ENCODE peak calls at places on chromosomes 11 and 22, in seven cellular contexts. O is posterior cingulate gyrus; E is HTR-8/SVneo; K is sciatic nerve; M is activated CD4-positive, alpha-beta T cell treated with anti-CD3 and anti-CD28 coated beads for 48 hours; V is GM10248; T is activated T-helper 1 cell treated with anti-CD3 and anti-CD28 coated beads, Interleukin-2, amount 50 U/mL, for 16 hours. B is an unnamed sample.

GRCh38 chr22:33897621-33897910 is 22.7 kb downstream of the LARGE1 start:
- DNase-seq in T (no peak), M (no peak), E (no peak), V (no peak), K (no peak), O (no peak), B (no peak)

GRCh38 chr11:96006016-96006415 is 82.1 kb upstream of the MTMR2 start:
- DNase-seq in T (no peak), M (no peak), V (no peak), K (no peak), E (no peak), O (no peak), B (no peak)

GRCh38 chr11:27242591-27242990 is 120.4 kb downstream of the CCDC34 start:
- DNase-seq in V (no peak), T (no peak), M (no peak), O (no peak), E (no peak), K (no peak), B (peak; percentile 71)

GRCh38 chr11:60932605-60933346 is 8.5 kb downstream of the TMEM132A start:
- DNase-seq in E (no peak), V (no peak), M (no peak), O (no peak), T (no peak), K (no peak), B (no peak)

GRCh38 chr11:83063073-83063754 is 8.5 kb downstream of the RAB30 start:
- DNase-seq in M (no peak), K (no peak), T (no peak), V (peak; percentile 65), O (no peak), E (no peak), B (peak; percentile 52)

GRCh38 chr11:33945481-33946268 is 53.8 kb upstream of the LMO2 start:
- DNase-seq in K (no peak), M (no peak), T (no peak), E (no peak), V (no peak), O (no peak), B (no peak)

GRCh38 chr11:1647901-1648721 is 18.5 kb downstream of the KRTAP5-5 start:
- DNase-seq in E (no peak), M (no peak), T (no peak), K (no peak), V (no peak), O (no peak), B (no peak)

GRCh38 chr22:48153726-48154125 is 1391.3 kb downstream of the TBC1D22A start:
- DNase-seq in O (no peak), V (no peak), T (no peak), M (no peak), K (no peak), E (no peak), B (no peak)

GRCh38 chr11:4459470-4459869 is 10.4 kb downstream of the OR52K2 start:
- DNase-seq in E (no peak), V (no peak), O (no peak), T (no peak), K (no peak), M (no peak), B (no peak)

GRCh38 chr11:3947084-3947483 is 91.6 kb downstream of the STIM1 start:
- DNase-seq in T (no peak), O (no peak), E (no peak), V (peak; percentile 22), K (no peak), M (peak; percentile 33), B (no peak)

GRCh38 chr11:67663515-67664212 is 10.8 kb downstream of the ALDH3B2 start:
- DNase-seq in T (no peak), E (no peak), M (no peak), K (no peak), V (peak; percentile 10), O (no peak), B (no peak)

GRCh38 chr11:102139081-102139498 is 28.8 kb downstream of the YAP1 start:
- DNase-seq in V (no peak), M (no peak), T (no peak), E (peak; percentile 56), O (no peak), K (no peak), B (peak; percentile 51)

GRCh38 chr11:11608783-11609232 is 13.0 kb downstream of the GALNT18 start:
- DNase-seq in V (no peak), E (peak; percentile 9), T (no peak), M (no peak), O (no peak), K (no peak), B (peak; percentile 85)

GRCh38 chr11:87083029-87083428 is 45.3 kb downstream of the TMEM135 start:
- DNase-seq in E (no peak), M (no peak), V (no peak), K (no peak), O (no peak), T (no peak), B (no peak)

GRCh38 chr11:119254239-119254638 is 48.1 kb downstream of the CBL start:
- DNase-seq in V (no peak), O (no peak), K (no peak), E (no peak), M (peak; percentile 84), T (no peak), B (no peak)

GRCh38 chr22:47110817-47111443 is 348.5 kb downstream of the TBC1D22A start:
- DNase-seq in E (no peak), T (no peak), V (no peak), O (no peak), M (no peak), K (peak; percentile 43), B (no peak)

GRCh38 chr22:46289244-46289891 is 7.3 kb upstream of the GTSE1 start:
- DNase-seq in V (no peak), K (no peak), E (no peak), M (no peak), T (no peak), O (no peak), B (no peak)

GRCh38 chr11:116693206-116694016 is 79.4 kb downstream of the BUD13 start:
- DNase-seq in E (no peak), M (no peak), V (no peak), K (no peak), T (no peak), O (no peak), B (no peak)

GRCh38 chr11:34379539-34379938 is 21.7 kb upstream of the ABTB2 start:
- DNase-seq in O (no peak), V (no peak), K (no peak), E (no peak), T (no peak), M (no peak), B (no peak)

GRCh38 chr11:84558085-84558905 is 1068.8 kb downstream of the DLG2 start:
- DNase-seq in V (peak; percentile 19), E (peak; percentile 26), M (peak; percentile 11), O (peak; percentile 43), K (no peak), T (no peak), B (peak; percentile 63)

GRCh38 chr22:28348613-28349012 is 331.0 kb downstream of the TTC28 start:
- DNase-seq in M (no peak), T (no peak), K (no peak), E (no peak), O (no peak), V (no peak), B (no peak)

GRCh38 chr22:38148252-38148651 is 33.4 kb downstream of the PLA2G6 start:
- DNase-seq in O (no peak), V (no peak), E (no peak), M (no peak), T (no peak), K (peak; percentile 14), B (peak; percentile 81)

GRCh38 chr22:46931414-46931813 is 169.0 kb downstream of the TBC1D22A start:
- DNase-seq in K (no peak), O (no peak), T (no peak), V (no peak), E (peak; percentile 27), M (no peak), B (no peak)

GRCh38 chr11:58639103-58639502 is 16.6 kb downstream of the CNTF start:
- DNase-seq in V (no peak), E (no peak), O (no peak), T (no peak), M (no peak), K (no peak), B (no peak)

GRCh38 chr11:1448166-1448825 is 38.3 kb downstream of the MOB2 start:
- DNase-seq in V (no peak), E (no peak), O (peak; percentile 47), K (no peak), T (no peak), M (no peak), B (no peak)

GRCh38 chr11:34356918-34357645 is 728 bp downstream of the ABTB2 start:
- DNase-seq in V (peak; percentile 42), K (peak; percentile 78), E (no peak), O (peak; percentile 46), T (peak; percentile 26), M (peak; percentile 58), B (peak; percentile 60)

GRCh38 chr11:6572215-6572614 is 31.2 kb downstream of the RRP8 start:
- DNase-seq in V (no peak), E (no peak), K (no peak), T (no peak), M (no peak), O (no peak), B (peak; percentile 52)

GRCh38 chr11:110251837-110252236 is 44.6 kb downstream of the RDX start:
- DNase-seq in K (no peak), M (no peak), E (peak; percentile 20), T (no peak), O (no peak), V (no peak), B (peak; percentile 72)

B was measured in kidney tubule cell.